ENCODE peak calls at places on chromosomes 16 and 17, in four cellular contexts. M, Y, Q and P are unnamed samples.

GRCh38 chr17:28675980-28676379 is 14.0 kb downstream of the SUPT6H start:
- DNase-seq in M (no peak), Q (no peak), Y (peak; percentile 48), P (no peak)

GRCh38 chr16:86363057-86363490 is 147.3 kb upstream of the FOXF1 start:
- DNase-seq in Y (peak; percentile 62), M (peak; percentile 98), Q (no peak), P (no peak)

GRCh38 chr17:49031965-49032928 is 35.1 kb downstream of the IGF2BP1 start:
- DNase-seq in Y (peak; percentile 95), M (peak; percentile 81), Q (peak; percentile 60), P (peak; percentile 81)

GRCh38 chr17:41522301-41523224 is 3.9 kb upstream of the KRT15 start:
- DNase-seq in Y (no peak), Q (no peak), M (no peak), P (no peak)

GRCh38 chr17:16447676-16448075 is 32.3 kb downstream of the TRPV2 start:
- DNase-seq in Q (no peak), Y (no peak), M (no peak), P (no peak)

GRCh38 chr17:19672009-19672837 is 23.7 kb downstream of the ALDH3A2 start:
- DNase-seq in M (peak; percentile 8), Q (peak; percentile 1), Y (no peak), P (no peak)

GRCh38 chr16:58500329-58501241 is 642 bp downstream of the NDRG4 start:
- DNase-seq in M (no peak), Q (peak; percentile 73), Y (peak; percentile 52), P (peak; percentile 56)

GRCh38 chr16:30901201-30902069 is 5.0 kb downstream of the CTF1 start:
- DNase-seq in Q (no peak), M (no peak), Y (peak; percentile 34), P (no peak)

GRCh38 chr17:43651621-43652480 is 9.9 kb downstream of the MEOX1 start:
- DNase-seq in M (no peak), Y (no peak), Q (no peak), P (no peak)

GRCh38 chr17:44438634-44439033 is 49.2 kb upstream of the ITGA2B start:
- DNase-seq in M (no peak), Y (peak; percentile 77), Q (no peak), P (no peak)

GRCh38 chr17:46031440-46031839 is 32.4 kb downstream of the STH start:
- DNase-seq in Q (no peak), Y (no peak), M (no peak), P (no peak)

GRCh38 chr17:37069087-37069486 is 120.3 kb downstream of the AATF start:
- DNase-seq in M (no peak), Q (no peak), Y (no peak), P (no peak)

GRCh38 chr17:5584383-5584951 is at the start of gene NLRP1:
- DNase-seq in Q (no peak), M (peak; percentile 92), Y (peak; percentile 69), P (peak; percentile 81)

GRCh38 chr17:57264776-57265175 is 8.5 kb downstream of the MSI2 start:
- DNase-seq in Y (no peak), Q (no peak), M (no peak), P (no peak)

GRCh38 chr17:31068291-31068690 is 26.5 kb upstream of the NF1 start:
- DNase-seq in Y (peak; percentile 79), M (peak; percentile 41), Q (peak; percentile 86), P (peak; percentile 82)

GRCh38 chr16:65318590-65319267 is 196.9 kb upstream of the CDH11 start:
- DNase-seq in Y (peak; percentile 62), M (no peak), Q (no peak), P (peak; percentile 69)

GRCh38 chr17:79287743-79288142 is 213.1 kb downstream of the ENGASE start:
- DNase-seq in Y (no peak), M (no peak), Q (no peak), P (no peak)

GRCh38 chr17:52096056-52096455 is 62.5 kb downstream of the CA10 start:
- DNase-seq in Q (no peak), M (no peak), Y (no peak), P (no peak)

GRCh38 chr17:57050303-57050702 is 34.7 kb upstream of the AKAP1 start:
- DNase-seq in M (no peak), Q (no peak), Y (no peak), P (no peak)

GRCh38 chr16:90040152-90041023 is 21.1 kb upstream of the DBNDD1 start:
- DNase-seq in Q (no peak), M (no peak), Y (no peak), P (no peak)

DNA sequence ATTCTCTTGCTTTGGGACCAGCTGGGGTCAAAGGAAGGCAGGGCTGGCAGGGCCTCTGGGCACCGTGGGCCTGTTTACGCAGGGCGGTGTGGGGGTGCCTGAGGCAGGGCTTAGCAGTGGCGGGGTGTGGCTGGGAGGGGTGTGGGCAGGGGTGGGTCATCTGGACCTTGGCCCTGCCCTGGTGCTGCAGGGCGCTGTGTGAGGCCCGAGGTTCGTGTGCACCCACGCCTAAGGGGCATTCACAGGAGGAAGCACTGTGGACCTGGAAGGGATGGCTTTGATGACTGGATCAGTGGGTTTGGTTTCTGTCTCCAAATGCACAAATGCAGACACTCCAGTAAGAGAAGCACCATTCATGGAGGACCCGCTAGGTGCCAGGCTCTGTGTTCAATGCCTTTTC is 37.3 kb downstream of the BCO1 start:
- DNase-seq in M (no peak), Y (no peak), Q (no peak), P (no peak)
- H2BK15ac ChIP-seq in M (no peak overlapping the region), Y (no peak overlapping the region), Q (no peak overlapping the region), P (no peak overlapping the region)

GRCh38 chr17:71301063-71301462 is 819.8 kb upstream of the SOX9 start:
- DNase-seq in Y (no peak), M (no peak), Q (no peak), P (no peak)

GRCh38 chr17:71304498-71305158 is 816.2 kb upstream of the SOX9 start:
- DNase-seq in M (no peak), Y (peak; percentile 44), Q (peak; percentile 53), P (peak; percentile 61)

DNA sequence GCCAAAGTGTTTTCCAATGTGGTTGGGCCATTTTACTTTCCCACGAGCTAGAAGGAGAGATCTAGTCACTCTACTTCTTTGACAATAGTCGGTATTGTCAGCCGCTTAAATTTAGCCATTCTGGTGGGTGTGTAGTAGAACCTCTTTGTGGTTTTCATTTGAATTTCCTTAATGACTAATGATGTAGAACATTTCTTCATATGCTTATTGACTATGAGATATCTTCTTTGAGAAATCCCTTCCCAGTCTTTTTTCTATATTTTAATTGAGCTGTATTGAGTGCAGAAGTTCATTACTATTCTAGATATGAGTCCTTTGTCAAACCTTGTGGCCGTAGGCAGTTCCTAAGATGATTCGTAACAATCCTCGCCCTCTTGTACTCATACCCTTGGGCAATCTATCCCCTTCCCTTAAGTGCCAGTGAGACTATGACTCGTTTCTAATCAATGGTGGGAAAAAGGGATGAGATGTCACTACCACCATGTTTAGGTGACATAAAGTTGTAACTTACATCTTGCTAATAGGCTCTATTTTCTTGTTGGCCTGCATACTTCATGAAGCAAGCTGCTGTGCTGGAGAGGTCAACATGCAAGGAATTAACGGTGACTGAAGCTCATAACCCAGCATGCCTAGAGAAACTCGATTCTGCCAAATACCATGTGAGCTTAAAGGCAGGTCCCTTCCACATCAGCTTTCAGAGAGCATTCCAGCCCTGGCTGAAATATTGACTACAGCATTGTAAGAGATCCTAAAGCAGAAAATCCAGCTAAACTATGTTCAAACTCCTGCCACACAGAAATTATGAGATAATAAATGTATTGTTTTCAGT is 817.9 kb upstream of the SOX9 start:
- DNase-seq in Q (no peak), M (no peak), Y (peak; percentile 13), P (no peak)
- H3K4me2 ChIP-seq in Q (no peak overlapping the region), M (no peak overlapping the region), Y (no peak overlapping the region), P (no peak overlapping the region)

GRCh38 chr16:88514526-88514925 is 55.7 kb upstream of the ZC3H18 start:
- DNase-seq in Q (no peak), M (no peak), Y (no peak), P (no peak)
- H4K5ac ChIP-seq in Q (no peak overlapping the region), M (no peak overlapping the region), Y (no peak overlapping the region), P (no peak overlapping the region)

DNA sequence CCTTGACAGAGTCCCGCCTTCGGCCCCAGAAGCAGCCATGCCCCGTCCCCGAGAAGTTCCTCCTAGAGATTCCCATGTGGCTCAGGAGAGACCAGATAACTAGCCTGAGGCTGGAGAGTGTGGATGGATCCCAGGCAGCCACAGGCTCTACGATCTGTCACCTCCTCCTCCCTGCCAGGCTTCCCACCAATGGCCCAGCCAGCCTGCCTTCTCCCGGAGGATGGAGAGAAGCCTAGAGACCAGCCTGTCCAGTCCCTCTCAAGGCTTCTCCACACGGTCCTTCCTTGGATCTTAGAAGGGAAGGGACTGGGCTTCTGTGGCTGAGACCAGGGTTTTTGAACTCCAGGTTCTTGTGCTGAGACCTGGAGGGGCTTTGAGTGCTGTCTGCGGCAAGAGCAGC is 1.6 kb upstream of the SMTNL2 start:
- DNase-seq in M (no peak), Q (no peak), Y (no peak), P (no peak)
- H2BK15ac ChIP-seq in M (no peak overlapping the region), Q (no peak overlapping the region), Y (no peak overlapping the region), P (no peak overlapping the region)

GRCh38 chr16:78324649-78325274 is 225.3 kb downstream of the WWOX start:
- DNase-seq in Q (no peak), M (no peak), Y (peak; percentile 78), P (peak; percentile 31)
- H3K4me2 ChIP-seq in Q (no peak overlapping the region), M (no peak overlapping the region), Y (no peak overlapping the region), P (no peak overlapping the region)

GRCh38 chr17:75473246-75473645 is 16.8 kb downstream of the TMEM94 start:
- DNase-seq in Q (no peak), M (no peak), Y (no peak), P (no peak)
- H4K5ac ChIP-seq in Q (no peak overlapping the region), M (no peak overlapping the region), Y (no peak overlapping the region), P (no peak overlapping the region)

GRCh38 chr16:81517630-81518438 is 73.2 kb downstream of the CMIP start:
- DNase-seq in Y (peak; percentile 54), Q (no peak), M (peak; percentile 55), P (no peak)

GRCh38 chr16:81515281-81515680 is 70.7 kb downstream of the CMIP start:
- DNase-seq in Y (no peak), M (no peak), Q (no peak), P (no peak)

GRCh38 chr16:81517150-81517499 is 72.5 kb downstream of the CMIP start:
- DNase-seq in Q (no peak), Y (no peak), M (no peak), P (no peak)

GRCh38 chr16:81515721-81516120 is 71.1 kb downstream of the CMIP start:
- DNase-seq in M (no peak), Q (no peak), Y (no peak), P (no peak)

GRCh38 chr16:81516478-81517149 is 72.0 kb downstream of the CMIP start:
- DNase-seq in Y (no peak), Q (no peak), M (no peak), P (no peak)
- H2BK15ac ChIP-seq in Y (no peak overlapping the region), Q (no peak overlapping the region), M (no peak overlapping the region), P (peak overlapping the region; percentile 81)

DNA sequence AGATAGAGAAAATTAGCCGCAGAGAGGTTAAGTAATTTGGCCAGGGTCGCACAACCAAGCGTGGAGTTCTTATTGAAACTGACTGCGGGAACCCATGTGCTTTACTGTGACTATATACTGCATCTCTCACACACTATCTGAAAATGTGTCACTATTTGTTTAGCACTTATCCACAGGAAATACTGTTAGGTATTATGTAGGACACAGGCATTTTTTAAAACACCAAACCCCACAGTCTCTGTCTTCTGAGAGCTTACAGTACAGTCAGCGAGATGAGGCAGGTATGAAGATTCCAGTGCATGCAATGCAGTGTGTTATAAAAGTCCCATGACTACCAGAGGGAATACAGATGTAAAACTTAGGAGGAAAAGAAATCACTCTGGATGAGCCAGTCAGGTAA is 11.3 kb downstream of the RBL2 start:
- DNase-seq in Q (no peak), Y (no peak), M (no peak), P (no peak)
- H3K4me2 ChIP-seq in Q (no peak overlapping the region), Y (no peak overlapping the region), M (no peak overlapping the region), P (no peak overlapping the region)